ENCODE peak calls at places on chromosomes 13 and 19, in six cellular contexts. F is stimulated activated CD8-positive, alpha-beta memory T cell treated with anti-CD3 and anti-CD28 coated beads, Interleukin-4, amount 100 ng/mL, for 1 hour; X is putamen; N is AG08396; L is lower lobe of right lung; D is AG04450. C is an unnamed sample.

GRCh38 chr13:39347926-39348901 is 254.8 kb downstream of the LHFPL6 start:
- DNase-seq in X (peak; percentile 15), D (no peak), L (no peak), F (no peak), N (no peak), C (no peak)

GRCh38 chr13:53445682-53446081 is 417.1 kb downstream of the OLFM4 start:
- DNase-seq in N (no peak), X (no peak), D (no peak), L (no peak), F (no peak), C (no peak)

GRCh38 chr13:106762711-106763110 is 194.8 kb upstream of the ARGLU1 start:
- DNase-seq in D (no peak), X (no peak), F (no peak), L (no peak), N (no peak), C (peak; percentile 3)

GRCh38 chr19:29872224-29872731 is 60.5 kb downstream of the CCNE1 start:
- DNase-seq in X (no peak), D (no peak), N (peak; percentile 34), F (no peak), L (no peak), C (no peak)

GRCh38 chr19:17220207-17220758 is 5.1 kb downstream of the USE1 start:
- DNase-seq in N (peak; percentile 69), X (no peak), L (no peak), D (no peak), F (no peak), C (peak; percentile 61)

GRCh38 chr13:31912641-31913401 is 118.8 kb upstream of the FRY start:
- DNase-seq in F (no peak), D (no peak), L (no peak), N (no peak), X (no peak), C (no peak)

GRCh38 chr19:45130888-45131615 is 29.7 kb downstream of the NKPD1 start:
- DNase-seq in D (no peak), N (no peak), F (no peak), X (peak; percentile 76), L (no peak), C (peak; percentile 41)

GRCh38 chr13:38970380-38971051 is 20.1 kb downstream of the STOML3 start:
- DNase-seq in X (peak; percentile 3), N (no peak), L (no peak), F (no peak), D (no peak), C (no peak)

GRCh38 chr13:31793246-31793645 is 53.9 kb downstream of the RXFP2 start:
- DNase-seq in F (no peak), L (no peak), N (no peak), X (no peak), D (peak; percentile 3), C (no peak)

GRCh38 chr19:12289790-12290065 is 5.0 kb downstream of the ZNF44 start:
- DNase-seq in X (no peak), L (no peak), N (no peak), D (no peak), F (no peak), C (no peak)

GRCh38 chr19:37243206-37243632 is 25.2 kb downstream of the ZNF383 start:
- DNase-seq in D (no peak), F (no peak), L (no peak), X (no peak), N (no peak), C (no peak)

GRCh38 chr19:53991224-53992113 is at the start of gene CACNG6:
- DNase-seq in D (no peak), L (peak; percentile 52), X (no peak), N (peak; percentile 64), F (no peak), C (no peak)

GRCh38 chr19:31104451-31104850 is 244.8 kb downstream of the TSHZ3 start:
- DNase-seq in N (no peak), L (no peak), X (no peak), D (no peak), F (no peak), C (no peak)

GRCh38 chr19:57934820-57935665 is at the start of gene ZNF418:
- DNase-seq in F (no peak), D (peak; percentile 43), X (peak; percentile 89), L (peak; percentile 47), N (peak; percentile 70), C (peak; percentile 56)

GRCh38 chr19:5947435-5947834 is 30.5 kb downstream of the RANBP3 start:
- DNase-seq in X (peak; percentile 73), N (no peak), L (peak; percentile 80), F (no peak), D (no peak), C (no peak)

C was measured in RWPE1.